ENCODE peak calls at places on chromosome 17, in eight cellular contexts. N, D, G, I, L, W, K and C are unnamed samples.

GRCh38 chr17:59038734-59039133 is 67.9 kb downstream of the TRIM37 start:
- DNase-seq in N (no peak), D (no peak), G (no peak), I (no peak), L (no peak), W (no peak), K (no peak), C (no peak)

GRCh38 chr17:48051706-48052486 is 3.7 kb downstream of the NFE2L1 start:
- DNase-seq in N (no peak), D (no peak), G (peak), I (peak), L (peak), W (peak), K (no peak), C (no peak)

GRCh38 chr17:79651751-79652150 is 40.9 kb upstream of the RBFOX3 start:
- DNase-seq in N (no peak), D (no peak), G (no peak), I (no peak), L (no peak), W (no peak), K (no peak), C (no peak)

GRCh38 chr17:40463122-40463550 is 19.9 kb downstream of the IGFBP4 start:
- DNase-seq in N (no peak), D (no peak), G (no peak), I (no peak), L (no peak), W (no peak), K (peak), C (no peak)

GRCh38 chr17:44146375-44147346 is 4.9 kb downstream of the HROB start:
- DNase-seq in N (no peak), D (no peak), G (no peak), I (no peak), L (no peak), W (no peak), K (no peak), C (no peak)

GRCh38 chr17:17492085-17492484 is 4.1 kb downstream of the RASD1 start:
- DNase-seq in N (no peak), D (no peak), G (no peak), I (no peak), L (no peak), W (no peak), K (no peak), C (no peak)

GRCh38 chr17:64736804-64737492 is 74.8 kb upstream of the SMURF2 start:
- DNase-seq in N (peak), D (peak), G (peak), I (peak), L (no peak), W (peak), K (peak), C (peak)

GRCh38 chr17:45361451-45361850 is 44.6 kb upstream of the MAP3K14 start:
- DNase-seq in N (no peak), D (no peak), G (no peak), I (no peak), L (no peak), W (no peak), K (no peak), C (no peak)

GRCh38 chr17:42979511-42980273 is at the start of gene PTGES3L:
- DNase-seq in N (no peak), D (peak), G (peak), I (peak), L (peak), W (peak), K (peak), C (peak)

GRCh38 chr17:27631409-27631755 is 394 bp downstream of the LGALS9 start:
- DNase-seq in N (no peak), D (no peak), G (no peak), I (no peak), L (no peak), W (no peak), K (no peak), C (no peak)

GRCh38 chr17:60249517-60249826 is 99.7 kb downstream of the CA4 start:
- DNase-seq in N (no peak), D (no peak), G (no peak), I (no peak), L (no peak), W (no peak), K (no peak), C (no peak)